ENCODE peak calls at places on chromosome X, in four cellular contexts. One of them, this sample, is unnamed. For H3K9me2, the result is how much of the 10 kb centered on the place peaks cover.

GRCh38 chrX:1465261-1466231 is 12.8 kb upstream of the ASMTL start:
- DNase-seq in PC-3: no peak
- DNase-seq in hepatocyte: no peak
- DNase-seq in MM.1S: no peak
- DNase-seq in this sample: no peak

GRCh38 chrX:109716431-109717028 is 16.5 kb downstream of the ACSL4 start:
- DNase-seq in hepatocyte: no peak
- DNase-seq in MM.1S: no peak
- DNase-seq in PC-3: no peak
- DNase-seq in this sample: no peak

GRCh38 chrX:131544218-131544617 is 344 bp downstream of the OR13H1 start:
- DNase-seq in MM.1S: no peak
- DNase-seq in hepatocyte: no peak
- DNase-seq in PC-3: no peak
- DNase-seq in this sample: no peak

GRCh38 chrX:41518841-41519220 is 71.7 kb downstream of the NYX start:
- DNase-seq in MM.1S: no peak
- DNase-seq in hepatocyte: no peak
- DNase-seq in PC-3: no peak
- DNase-seq in this sample: no peak

GRCh38 chrX:53281321-53281822 is at the start of gene IQSEC2:
- DNase-seq in hepatocyte: peak
- DNase-seq in PC-3: peak
- DNase-seq in MM.1S: no peak
- DNase-seq in this sample: peak

GRCh38 chrX:105701310-105702052 is 120.9 kb upstream of the NRK start:
- DNase-seq in hepatocyte: no peak
- DNase-seq in PC-3: peak
- DNase-seq in MM.1S: peak
- DNase-seq in this sample: peak

GRCh38 chrX:56219702-56220101 is 12.5 kb upstream of the KLF8 start:
- DNase-seq in MM.1S: peak
- DNase-seq in hepatocyte: no peak
- DNase-seq in PC-3: peak
- DNase-seq in this sample: peak

GRCh38 chrX:133083899-133084298 is 13.0 kb downstream of the USP26 start:
- DNase-seq in MM.1S: no peak
- DNase-seq in PC-3: no peak
- DNase-seq in hepatocyte: no peak
- DNase-seq in this sample: no peak

GRCh38 chrX:48533165-48533564 is 6.3 kb upstream of the TBC1D25 start:
- DNase-seq in PC-3: no peak
- DNase-seq in MM.1S: no peak
- DNase-seq in hepatocyte: no peak
- DNase-seq in this sample: no peak

GRCh38 chrX:136046295-136046894 is 61.2 kb downstream of the SLC9A6 start:
- DNase-seq in PC-3: peak
- DNase-seq in hepatocyte: peak
- DNase-seq in MM.1S: no peak
- DNase-seq in this sample: no peak

GRCh38 chrX:18889346-18889745 is 94.6 kb downstream of the PHKA2 start:
- DNase-seq in hepatocyte: no peak
- DNase-seq in MM.1S: no peak
- DNase-seq in PC-3: no peak
- DNase-seq in this sample: no peak

GRCh38 chrX:30741545-30741944 is 88.3 kb downstream of the GK start:
- DNase-seq in PC-3: no peak
- DNase-seq in hepatocyte: no peak
- DNase-seq in MM.1S: no peak
- DNase-seq in this sample: peak

GRCh38 chrX:16484338-16484737 is 165.6 kb upstream of the S100G start:
- DNase-seq in PC-3: peak
- DNase-seq in MM.1S: no peak
- DNase-seq in hepatocyte: peak
- DNase-seq in this sample: no peak

GRCh38 chrX:95290455-95290854 is 1394.2 kb upstream of the DIAPH2 start:
- DNase-seq in PC-3: peak
- DNase-seq in MM.1S: no peak
- DNase-seq in hepatocyte: peak
- DNase-seq in this sample: no peak

GRCh38 chrX:2542826-2543551 is 42.2 kb upstream of the DHRSX start:
- DNase-seq in MM.1S: no peak
- DNase-seq in hepatocyte: no peak
- DNase-seq in PC-3: no peak
- DNase-seq in this sample: no peak

GRCh38 chrX:2546496-2546895 is 45.7 kb upstream of the DHRSX start:
- DNase-seq in PC-3: no peak
- DNase-seq in MM.1S: no peak
- DNase-seq in hepatocyte: no peak
- DNase-seq in this sample: no peak

GRCh38 chrX:2541603-2542002 is 40.8 kb upstream of the DHRSX start:
- DNase-seq in MM.1S: no peak
- DNase-seq in PC-3: no peak
- DNase-seq in hepatocyte: no peak
- DNase-seq in this sample: no peak

GRCh38 chrX:2547746-2548145 is 47.0 kb upstream of the DHRSX start:
- DNase-seq in PC-3: no peak
- DNase-seq in hepatocyte: no peak
- DNase-seq in MM.1S: no peak
- DNase-seq in this sample: no peak

GRCh38 chrX:2545144-2545543 is 44.4 kb upstream of the DHRSX start:
- DNase-seq in hepatocyte: no peak
- DNase-seq in MM.1S: no peak
- DNase-seq in PC-3: no peak
- DNase-seq in this sample: no peak
- H3K9me2 ChIP-seq in hepatocyte: under half
- H3K9me2 ChIP-seq in MM.1S: under half
- H3K9me2 ChIP-seq in PC-3: under half
- H3K9me2 ChIP-seq in this sample: under half

DNA sequence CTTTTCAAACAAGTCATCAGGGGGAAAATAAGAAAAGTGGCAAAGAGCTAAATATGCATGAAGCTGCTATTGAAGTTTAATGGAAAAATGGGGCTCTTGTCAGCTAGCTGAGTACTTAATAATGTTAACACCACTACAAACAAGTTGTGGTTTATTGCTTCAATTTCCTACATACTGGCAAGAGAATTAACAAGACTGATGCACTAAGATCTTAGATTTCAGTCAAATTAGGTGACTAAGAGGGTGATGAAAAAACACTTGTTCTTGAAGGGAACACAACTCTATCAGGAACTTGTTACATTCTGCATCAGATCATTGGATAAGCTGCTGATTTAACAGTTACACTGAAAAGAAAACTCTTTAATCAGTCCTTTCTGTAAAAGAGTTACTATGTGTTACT is 234.6 kb upstream of the AFF2 start:
- DNase-seq in hepatocyte: no peak
- DNase-seq in MM.1S: no peak
- DNase-seq in PC-3: no peak
- DNase-seq in this sample: no peak
- TF ChIP-seq EZH2phosphoT487 in hepatocyte: no peak
- TF ChIP-seq EZH2phosphoT487 in MM.1S: no peak
- TF ChIP-seq EZH2phosphoT487 in PC-3: no peak
- TF ChIP-seq EZH2phosphoT487 in this sample: no peak

GRCh38 chrX:72027914-72028307 is 103.8 kb downstream of the RTL5 start:
- DNase-seq in PC-3: no peak
- DNase-seq in hepatocyte: no peak
- DNase-seq in MM.1S: no peak
- DNase-seq in this sample: no peak

GRCh38 chrX:72028701-72029470 is 102.8 kb downstream of the RTL5 start:
- DNase-seq in PC-3: no peak
- DNase-seq in hepatocyte: no peak
- DNase-seq in MM.1S: no peak
- DNase-seq in this sample: no peak

GRCh38 chrX:72025236-72025770 is 106.4 kb downstream of the RTL5 start:
- DNase-seq in hepatocyte: no peak
- DNase-seq in PC-3: no peak
- DNase-seq in MM.1S: no peak
- DNase-seq in this sample: no peak

GRCh38 chrX:72026341-72027023 is 105.2 kb downstream of the RTL5 start:
- DNase-seq in PC-3: peak
- DNase-seq in MM.1S: no peak
- DNase-seq in hepatocyte: no peak
- DNase-seq in this sample: no peak

GRCh38 chrX:72027024-72027913 is 104.4 kb downstream of the RTL5 start:
- DNase-seq in PC-3: no peak
- DNase-seq in hepatocyte: no peak
- DNase-seq in MM.1S: no peak
- DNase-seq in this sample: no peak
- H3K9me2 ChIP-seq in PC-3: under half
- H3K9me2 ChIP-seq in hepatocyte: under half
- H3K9me2 ChIP-seq in MM.1S: under half
- H3K9me2 ChIP-seq in this sample: under half

DNA sequence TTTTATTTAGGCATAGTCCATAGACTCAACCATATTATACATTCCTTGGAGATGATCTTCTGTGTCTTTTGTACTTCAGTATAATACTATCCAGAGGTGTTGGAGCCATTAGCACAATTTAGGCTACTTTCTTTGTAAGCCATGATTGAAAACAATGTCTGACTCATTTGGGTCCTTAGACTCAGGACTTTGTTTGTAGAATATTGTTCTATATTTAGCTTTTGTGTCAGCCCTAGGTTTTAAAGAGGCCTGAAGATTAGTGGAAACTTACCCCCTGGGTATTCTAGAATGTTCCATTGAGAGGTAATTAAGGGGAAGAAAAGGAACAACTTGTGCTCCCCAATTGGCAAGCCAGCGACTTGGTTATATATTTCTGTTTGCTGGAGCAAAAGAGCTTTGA is 145.2 kb upstream of the SCML1 start:
- DNase-seq in MM.1S: no peak
- DNase-seq in hepatocyte: no peak
- DNase-seq in PC-3: peak
- DNase-seq in this sample: no peak
- TF ChIP-seq EZH2phosphoT487 in MM.1S: no peak
- TF ChIP-seq EZH2phosphoT487 in hepatocyte: no peak
- TF ChIP-seq EZH2phosphoT487 in PC-3: no peak
- TF ChIP-seq EZH2phosphoT487 in this sample: no peak

DNA sequence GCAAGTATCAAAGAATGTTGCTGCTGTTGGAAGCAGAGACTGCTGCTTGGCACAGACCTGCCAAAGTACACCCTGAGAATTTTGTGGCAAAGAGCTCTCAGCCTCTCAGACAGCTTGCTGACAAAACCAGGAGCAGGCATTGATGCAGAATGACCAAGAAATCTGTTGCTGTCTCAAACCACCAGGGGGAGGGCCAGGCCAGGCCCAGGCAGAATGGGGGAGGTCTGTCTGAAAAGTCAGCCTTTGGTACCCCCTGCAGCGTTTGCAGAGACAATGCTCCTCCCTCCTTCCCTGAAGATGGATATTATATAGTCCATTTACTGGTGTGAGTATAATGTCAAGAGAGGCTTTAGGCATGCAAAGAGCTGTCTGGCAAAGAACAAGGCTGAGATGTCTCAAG is 52.9 kb upstream of the TRPC5OS start:
- DNase-seq in PC-3: peak
- DNase-seq in MM.1S: no peak
- DNase-seq in hepatocyte: peak
- DNase-seq in this sample: peak
- H3K9me2 ChIP-seq in PC-3: under half
- H3K9me2 ChIP-seq in MM.1S: under half
- H3K9me2 ChIP-seq in hepatocyte: under half
- H3K9me2 ChIP-seq in this sample: under half

GRCh38 chrX:20116575-20117240 is at the start of gene MAP7D2:
- DNase-seq in PC-3: no peak
- DNase-seq in MM.1S: no peak
- DNase-seq in hepatocyte: peak
- DNase-seq in this sample: peak
- TF ChIP-seq EZH2phosphoT487 in PC-3: no peak
- TF ChIP-seq EZH2phosphoT487 in MM.1S: no peak
- TF ChIP-seq EZH2phosphoT487 in hepatocyte: no peak
- TF ChIP-seq EZH2phosphoT487 in this sample: no peak

GRCh38 chrX:13165747-13166146 is 121.3 kb upstream of the FAM9C start:
- DNase-seq in MM.1S: no peak
- DNase-seq in PC-3: no peak
- DNase-seq in hepatocyte: no peak
- DNase-seq in this sample: peak

GRCh38 chrX:13167444-13168207 is 123.2 kb upstream of the FAM9C start:
- DNase-seq in MM.1S: no peak
- DNase-seq in hepatocyte: peak
- DNase-seq in PC-3: no peak
- DNase-seq in this sample: no peak

GRCh38 chrX:13170966-13171558 is 126.6 kb upstream of the FAM9C start:
- DNase-seq in PC-3: no peak
- DNase-seq in MM.1S: no peak
- DNase-seq in hepatocyte: no peak
- DNase-seq in this sample: no peak

GRCh38 chrX:13168276-13168675 is 123.9 kb upstream of the FAM9C start:
- DNase-seq in hepatocyte: no peak
- DNase-seq in PC-3: no peak
- DNase-seq in MM.1S: no peak
- DNase-seq in this sample: no peak

DNA sequence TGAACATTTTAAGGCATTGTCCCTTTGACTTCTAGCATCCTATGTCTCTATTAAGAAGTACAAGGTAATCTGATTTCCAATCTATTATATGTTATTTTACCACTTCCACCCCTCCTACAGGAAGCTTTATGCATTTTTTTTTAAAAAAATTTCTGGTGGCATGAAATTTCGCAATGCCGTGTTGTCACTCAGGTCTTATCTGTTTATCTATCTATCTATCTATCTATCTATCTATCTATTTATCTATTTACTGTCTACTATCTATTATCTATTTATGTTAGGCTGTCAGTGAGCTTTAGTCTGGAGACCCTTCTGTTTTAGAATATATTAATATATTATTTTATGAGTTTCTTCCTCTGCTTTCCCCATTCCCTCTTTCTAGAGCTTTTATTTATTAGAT is 125.3 kb upstream of the FAM9C start:
- DNase-seq in MM.1S: no peak
- DNase-seq in PC-3: no peak
- DNase-seq in hepatocyte: no peak
- DNase-seq in this sample: no peak
- H3K9me2 ChIP-seq in MM.1S: under half
- H3K9me2 ChIP-seq in PC-3: under half
- H3K9me2 ChIP-seq in hepatocyte: under half
- H3K9me2 ChIP-seq in this sample: under half